ENCODE peak calls at places on chromosomes 1 and 21, in four cellular contexts. One of them, this sample, is unnamed. For H3K79me2, the result is how much of the 10 kb centered on the place peaks cover.

GRCh38 chr1:50279622-50280320 is 143.5 kb downstream of the DMRTA2 start:
- DNase-seq in hepatocyte: peak
- DNase-seq in GM23338: peak
- DNase-seq in HCT116: no peak
- DNase-seq in this sample: peak

GRCh38 chr1:94654031-94654430 is 112.5 kb upstream of the F3 start:
- DNase-seq in HCT116: peak
- DNase-seq in GM23338: no peak
- DNase-seq in hepatocyte: peak
- DNase-seq in this sample: peak

GRCh38 chr21:32578107-32578691 is 7.1 kb downstream of the TCP10L start:
- DNase-seq in GM23338: peak
- DNase-seq in hepatocyte: no peak
- DNase-seq in HCT116: peak
- DNase-seq in this sample: peak

GRCh38 chr1:172321429-172321828 is 99.1 kb upstream of the C1orf105 start:
- DNase-seq in GM23338: no peak
- DNase-seq in HCT116: no peak
- DNase-seq in hepatocyte: no peak
- DNase-seq in this sample: peak

GRCh38 chr1:223299553-223299952 is 64.4 kb downstream of the SUSD4 start:
- DNase-seq in hepatocyte: no peak
- DNase-seq in GM23338: no peak
- DNase-seq in HCT116: no peak
- DNase-seq in this sample: no peak

GRCh38 chr1:52346653-52347052 is 19.4 kb downstream of the CC2D1B start:
- DNase-seq in hepatocyte: no peak
- DNase-seq in HCT116: no peak
- DNase-seq in GM23338: no peak
- DNase-seq in this sample: no peak

GRCh38 chr21:25338415-25338814 is 268.9 kb downstream of the MRPL39 start:
- DNase-seq in hepatocyte: no peak
- DNase-seq in HCT116: no peak
- DNase-seq in GM23338: peak
- DNase-seq in this sample: no peak

GRCh38 chr1:164855930-164856329 is 296.9 kb downstream of the PBX1 start:
- DNase-seq in HCT116: no peak
- DNase-seq in hepatocyte: no peak
- DNase-seq in GM23338: no peak
- DNase-seq in this sample: no peak

GRCh38 chr1:197774691-197775281 is 494 bp downstream of the DENND1B start:
- DNase-seq in GM23338: peak
- DNase-seq in HCT116: no peak
- DNase-seq in hepatocyte: peak
- DNase-seq in this sample: peak

GRCh38 chr1:7331926-7332535 is 439.1 kb upstream of the VAMP3 start:
- DNase-seq in GM23338: no peak
- DNase-seq in hepatocyte: no peak
- DNase-seq in HCT116: no peak
- DNase-seq in this sample: peak

GRCh38 chr1:154992721-154993571 is 440 bp upstream of the LENEP start:
- DNase-seq in hepatocyte: no peak
- DNase-seq in GM23338: peak
- DNase-seq in HCT116: no peak
- DNase-seq in this sample: peak

GRCh38 chr1:174877208-174877673 is 122.5 kb upstream of the CACYBP start:
- DNase-seq in hepatocyte: peak
- DNase-seq in HCT116: no peak
- DNase-seq in GM23338: no peak
- DNase-seq in this sample: no peak

GRCh38 chr1:10754571-10755329 is 41.7 kb downstream of the CASZ1 start:
- DNase-seq in GM23338: no peak
- DNase-seq in HCT116: no peak
- DNase-seq in hepatocyte: no peak
- DNase-seq in this sample: no peak

GRCh38 chr1:37811027-37811655 is 3.1 kb upstream of the YRDC start:
- DNase-seq in GM23338: peak
- DNase-seq in hepatocyte: peak
- DNase-seq in HCT116: peak
- DNase-seq in this sample: peak

GRCh38 chr1:8397511-8397910 is 79.6 kb downstream of the SLC45A1 start:
- DNase-seq in HCT116: no peak
- DNase-seq in GM23338: no peak
- DNase-seq in hepatocyte: no peak
- DNase-seq in this sample: peak

GRCh38 chr1:200075938-200076546 is 48.5 kb downstream of the NR5A2 start:
- DNase-seq in HCT116: peak
- DNase-seq in hepatocyte: peak
- DNase-seq in GM23338: peak
- DNase-seq in this sample: peak

GRCh38 chr1:26375081-26375480 is 2.5 kb upstream of the ZNF683 start:
- DNase-seq in hepatocyte: no peak
- DNase-seq in HCT116: no peak
- DNase-seq in GM23338: no peak
- DNase-seq in this sample: no peak

GRCh38 chr1:85708826-85709222 is 591 bp upstream of the ZNHIT6 start:
- DNase-seq in GM23338: peak
- DNase-seq in hepatocyte: peak
- DNase-seq in HCT116: no peak
- DNase-seq in this sample: no peak

GRCh38 chr1:15866696-15867687 is 19.5 kb downstream of the SPEN start:
- DNase-seq in hepatocyte: no peak
- DNase-seq in GM23338: no peak
- DNase-seq in HCT116: no peak
- DNase-seq in this sample: no peak

GRCh38 chr1:208855403-208855802 is 611.2 kb upstream of the PLXNA2 start:
- DNase-seq in hepatocyte: no peak
- DNase-seq in GM23338: no peak
- DNase-seq in HCT116: no peak
- DNase-seq in this sample: no peak

GRCh38 chr1:206094024-206094423 is 23.2 kb downstream of the AVPR1B start:
- DNase-seq in hepatocyte: no peak
- DNase-seq in HCT116: no peak
- DNase-seq in GM23338: no peak
- DNase-seq in this sample: no peak

GRCh38 chr1:211135342-211135950 is 1.5 kb upstream of the KCNH1 start:
- DNase-seq in HCT116: peak
- DNase-seq in hepatocyte: peak
- DNase-seq in GM23338: peak
- DNase-seq in this sample: peak

GRCh38 chr1:31422505-31423319 is 9.7 kb downstream of the SERINC2 start:
- DNase-seq in HCT116: peak
- DNase-seq in GM23338: peak
- DNase-seq in hepatocyte: peak
- DNase-seq in this sample: peak

GRCh38 chr1:231376875-231377549 is 38.9 kb downstream of the SPRTN start:
- DNase-seq in hepatocyte: no peak
- DNase-seq in GM23338: no peak
- DNase-seq in HCT116: no peak
- DNase-seq in this sample: peak

GRCh38 chr1:14340244-14340800 is 258.2 kb upstream of the KAZN start:
- DNase-seq in HCT116: no peak
- DNase-seq in GM23338: no peak
- DNase-seq in hepatocyte: no peak
- DNase-seq in this sample: no peak

GRCh38 chr1:101520302-101520701 is 283.5 kb downstream of the S1PR1 start:
- DNase-seq in GM23338: peak
- DNase-seq in hepatocyte: peak
- DNase-seq in HCT116: peak
- DNase-seq in this sample: peak

GRCh38 chr1:63593887-63594617 is 841 bp downstream of the PGM1 start:
- DNase-seq in hepatocyte: peak
- DNase-seq in HCT116: peak
- DNase-seq in GM23338: peak
- DNase-seq in this sample: peak

GRCh38 chr1:12532405-12533315 is 85.3 kb downstream of the DHRS3 start:
- DNase-seq in hepatocyte: no peak
- DNase-seq in GM23338: no peak
- DNase-seq in HCT116: no peak
- DNase-seq in this sample: no peak

GRCh38 chr1:41322835-41323234 is 38.4 kb upstream of the FOXO6 start:
- DNase-seq in HCT116: no peak
- DNase-seq in hepatocyte: no peak
- DNase-seq in GM23338: peak
- DNase-seq in this sample: peak

GRCh38 chr1:234916840-234917239 is 211.8 kb downstream of the TOMM20 start:
- DNase-seq in hepatocyte: no peak
- DNase-seq in HCT116: no peak
- DNase-seq in GM23338: no peak
- DNase-seq in this sample: no peak

GRCh38 chr1:77319036-77319705 is 37.4 kb downstream of the AK5 start:
- DNase-seq in hepatocyte: no peak
- DNase-seq in GM23338: no peak
- DNase-seq in HCT116: no peak
- DNase-seq in this sample: peak

GRCh38 chr1:229180161-229180560 is 90.8 kb upstream of the RAB4A start:
- DNase-seq in GM23338: no peak
- DNase-seq in HCT116: no peak
- DNase-seq in hepatocyte: no peak
- DNase-seq in this sample: no peak

GRCh38 chr21:43717967-43718871 is 710 bp upstream of the PDXK start:
- DNase-seq in hepatocyte: no peak
- DNase-seq in GM23338: peak
- DNase-seq in HCT116: no peak
- DNase-seq in this sample: no peak

GRCh38 chr1:235892734-235893413 is 26.2 kb upstream of the LYST start:
- DNase-seq in hepatocyte: no peak
- DNase-seq in HCT116: no peak
- DNase-seq in GM23338: no peak
- DNase-seq in this sample: no peak

GRCh38 chr1:155961937-155962336 is 16.4 kb downstream of the ARHGEF2 start:
- DNase-seq in HCT116: peak
- DNase-seq in hepatocyte: no peak
- DNase-seq in GM23338: no peak
- DNase-seq in this sample: peak

DNA sequence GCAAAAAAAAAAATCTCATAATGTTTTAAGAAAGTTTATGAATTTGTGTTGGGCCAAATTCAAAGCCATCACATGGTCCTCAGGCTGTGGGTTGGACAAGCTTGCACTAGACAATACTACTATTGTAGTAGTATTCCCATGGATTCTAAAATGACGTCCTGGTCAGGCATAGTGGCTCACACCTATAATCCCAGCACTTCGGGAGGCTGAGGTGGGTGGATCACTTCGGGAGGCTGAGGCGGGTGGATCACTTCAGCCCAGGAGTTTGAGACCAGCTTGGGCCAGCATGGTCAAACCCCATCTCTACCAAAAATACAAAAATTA is 9.8 kb downstream of the UBR4 start:
- DNase-seq in HCT116: no peak
- DNase-seq in GM23338: no peak
- DNase-seq in hepatocyte: no peak
- DNase-seq in this sample: no peak
- H3K79me2 ChIP-seq in HCT116: half or more
- H3K79me2 ChIP-seq in GM23338: half or more
- H3K79me2 ChIP-seq in hepatocyte: half or more
- H3K79me2 ChIP-seq in this sample: half or more

GRCh38 chr1:152356736-152357135 is 3.1 kb downstream of the FLG2 start:
- DNase-seq in hepatocyte: no peak
- DNase-seq in HCT116: no peak
- DNase-seq in GM23338: no peak
- DNase-seq in this sample: no peak
- TF ChIP-seq EZH2phosphoT487 in hepatocyte: no peak
- TF ChIP-seq EZH2phosphoT487 in HCT116: no peak
- TF ChIP-seq EZH2phosphoT487 in GM23338: no peak
- TF ChIP-seq EZH2phosphoT487 in this sample: no peak

GRCh38 chr1:29122987-29123870 is 474 bp downstream of the TMEM200B start:
- DNase-seq in HCT116: no peak
- DNase-seq in hepatocyte: peak
- DNase-seq in GM23338: peak
- DNase-seq in this sample: no peak
- TF ChIP-seq EZH2 in HCT116: no peak
- TF ChIP-seq EZH2 in hepatocyte: no peak
- TF ChIP-seq EZH2 in GM23338: peak
- TF ChIP-seq EZH2 in this sample: no peak

DNA sequence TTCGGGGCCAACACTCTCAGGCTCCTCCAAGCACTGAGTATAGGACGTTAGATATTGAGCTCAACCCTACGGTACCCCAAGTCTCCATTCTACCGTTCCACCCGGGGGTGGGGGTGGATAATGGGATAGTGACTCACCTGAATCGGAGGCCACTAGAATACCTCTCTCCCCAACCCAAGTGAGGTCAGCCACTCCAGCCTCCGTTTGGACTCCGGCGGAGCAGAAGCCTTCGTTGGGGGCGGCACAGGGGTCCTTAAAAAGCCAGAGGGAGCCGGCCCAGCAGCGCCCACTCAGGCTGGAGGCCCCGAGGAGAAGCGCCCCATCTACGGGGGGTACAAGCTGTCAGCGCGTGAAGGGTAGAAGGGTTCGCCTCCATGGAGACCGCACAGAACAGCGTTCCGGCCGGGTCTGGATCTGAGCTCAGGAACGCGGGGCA is 556 bp downstream of the WDR77 start:
- DNase-seq in HCT116: no peak
- DNase-seq in hepatocyte: peak
- DNase-seq in GM23338: no peak
- DNase-seq in this sample: peak
- H3K79me2 ChIP-seq in HCT116: half or more
- H3K79me2 ChIP-seq in hepatocyte: half or more
- H3K79me2 ChIP-seq in GM23338: half or more
- H3K79me2 ChIP-seq in this sample: half or more

GRCh38 chr1:185138146-185138545 is 18.6 kb downstream of the TRMT1L start:
- DNase-seq in GM23338: no peak
- DNase-seq in hepatocyte: no peak
- DNase-seq in HCT116: no peak
- DNase-seq in this sample: no peak

GRCh38 chr1:185144233-185144632 is 12.5 kb downstream of the TRMT1L start:
- DNase-seq in hepatocyte: no peak
- DNase-seq in HCT116: no peak
- DNase-seq in GM23338: no peak
- DNase-seq in this sample: peak

DNA sequence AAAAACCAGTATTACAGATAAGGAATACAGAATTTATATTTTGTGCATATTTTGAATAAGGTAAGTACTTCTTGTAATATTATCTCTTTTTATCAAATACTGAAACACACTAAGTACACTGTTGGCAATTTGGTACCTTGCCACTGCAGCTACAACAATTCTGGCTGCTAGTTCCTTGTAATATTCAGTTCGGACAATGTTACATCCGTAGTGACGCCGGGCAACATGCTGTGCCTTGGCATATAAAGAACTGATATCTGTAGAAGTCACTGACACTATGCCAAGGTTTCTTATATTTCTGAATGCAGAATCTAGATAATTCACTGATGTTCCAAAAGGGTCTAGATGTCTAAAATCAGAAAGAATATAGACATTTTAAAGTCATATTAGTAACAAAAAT is 17.5 kb downstream of the TRMT1L start:
- DNase-seq in hepatocyte: no peak
- DNase-seq in GM23338: no peak
- DNase-seq in HCT116: no peak
- DNase-seq in this sample: no peak
- TF ChIP-seq EZH2phosphoT487 in hepatocyte: no peak
- TF ChIP-seq EZH2phosphoT487 in GM23338: no peak
- TF ChIP-seq EZH2phosphoT487 in HCT116: no peak
- TF ChIP-seq EZH2phosphoT487 in this sample: no peak

This sample was measured in PC-3.